ENCODE peak calls at places on chromosome 3, in seven cellular contexts. One of them, this sample, is unnamed.

GRCh38 chr3:65938147-65938546 is 100.6 kb downstream of the MAGI1 start:
- DNase-seq in RPMI7951: no peak
- DNase-seq in GM13977: no peak
- DNase-seq in nephron progenitor cell: no peak
- DNase-seq in GM12865: no peak
- DNase-seq in T-helper 2 cell: no peak
- DNase-seq in ureter: no peak
- DNase-seq in this sample: no peak

GRCh38 chr3:113668015-113668414 is 28.4 kb downstream of the USF3 start:
- DNase-seq in GM13977: no peak
- DNase-seq in GM12865: no peak
- DNase-seq in nephron progenitor cell: peak; percentile 4
- DNase-seq in RPMI7951: peak; percentile 31
- DNase-seq in ureter: no peak
- DNase-seq in T-helper 2 cell: no peak
- DNase-seq in this sample: no peak

GRCh38 chr3:79930196-79930595 is 162.4 kb upstream of the ROBO1 start:
- DNase-seq in ureter: no peak
- DNase-seq in GM12865: no peak
- DNase-seq in GM13977: no peak
- DNase-seq in RPMI7951: no peak
- DNase-seq in nephron progenitor cell: no peak
- DNase-seq in T-helper 2 cell: no peak
- DNase-seq in this sample: no peak

GRCh38 chr3:117439812-117440211 is 730.2 kb downstream of the TUSC7 start:
- DNase-seq in GM12865: no peak
- DNase-seq in T-helper 2 cell: no peak
- DNase-seq in RPMI7951: no peak
- DNase-seq in ureter: no peak
- DNase-seq in nephron progenitor cell: no peak
- DNase-seq in GM13977: no peak
- DNase-seq in this sample: peak; percentile 45

GRCh38 chr3:124248471-124249028 is 256.6 kb upstream of the ROPN1 start:
- DNase-seq in RPMI7951: peak; percentile 84
- DNase-seq in nephron progenitor cell: no peak
- DNase-seq in T-helper 2 cell: no peak
- DNase-seq in ureter: peak; percentile 57
- DNase-seq in GM13977: no peak
- DNase-seq in GM12865: no peak
- DNase-seq in this sample: no peak

GRCh38 chr3:111715911-111716523 is 120.9 kb upstream of the ZBED2 start:
- DNase-seq in RPMI7951: peak; percentile 74
- DNase-seq in T-helper 2 cell: peak; percentile 29
- DNase-seq in ureter: peak; percentile 57
- DNase-seq in GM13977: peak; percentile 23
- DNase-seq in GM12865: peak; percentile 53
- DNase-seq in nephron progenitor cell: peak; percentile 58
- DNase-seq in this sample: peak; percentile 79

GRCh38 chr3:146712826-146713225 is 107.7 kb upstream of the PLSCR5 start:
- DNase-seq in RPMI7951: no peak
- DNase-seq in GM12865: no peak
- DNase-seq in ureter: no peak
- DNase-seq in nephron progenitor cell: no peak
- DNase-seq in GM13977: no peak
- DNase-seq in T-helper 2 cell: no peak
- DNase-seq in this sample: no peak

GRCh38 chr3:107794664-107795443 is 272.1 kb downstream of the BBX start:
- DNase-seq in T-helper 2 cell: no peak
- DNase-seq in nephron progenitor cell: no peak
- DNase-seq in ureter: no peak
- DNase-seq in GM12865: no peak
- DNase-seq in GM13977: no peak
- DNase-seq in RPMI7951: no peak
- DNase-seq in this sample: peak; percentile 62

GRCh38 chr3:121747976-121748375 is 1.6 kb downstream of the GOLGB1 start:
- DNase-seq in RPMI7951: no peak
- DNase-seq in nephron progenitor cell: no peak
- DNase-seq in T-helper 2 cell: no peak
- DNase-seq in ureter: no peak
- DNase-seq in GM13977: no peak
- DNase-seq in GM12865: no peak
- DNase-seq in this sample: no peak

GRCh38 chr3:62587579-62588031 is 214.3 kb upstream of the FEZF2 start:
- DNase-seq in ureter: no peak
- DNase-seq in nephron progenitor cell: no peak
- DNase-seq in GM12865: no peak
- DNase-seq in GM13977: no peak
- DNase-seq in T-helper 2 cell: no peak
- DNase-seq in RPMI7951: peak; percentile 100
- DNase-seq in this sample: no peak

GRCh38 chr3:46926871-46927717 is 49.5 kb downstream of the CCDC12 start:
- DNase-seq in nephron progenitor cell: no peak
- DNase-seq in ureter: no peak
- DNase-seq in GM13977: peak; percentile 86
- DNase-seq in T-helper 2 cell: peak; percentile 53
- DNase-seq in RPMI7951: no peak
- DNase-seq in GM12865: peak; percentile 95
- DNase-seq in this sample: no peak

GRCh38 chr3:127669541-127670228 is 3.1 kb upstream of the ABTB1 start:
- DNase-seq in ureter: peak; percentile 30
- DNase-seq in T-helper 2 cell: no peak
- DNase-seq in GM13977: no peak
- DNase-seq in GM12865: no peak
- DNase-seq in nephron progenitor cell: no peak
- DNase-seq in RPMI7951: no peak
- DNase-seq in this sample: no peak

GRCh38 chr3:194487289-194488006 is 646 bp upstream of the ATP13A3 start:
- DNase-seq in T-helper 2 cell: peak; percentile 58
- DNase-seq in nephron progenitor cell: no peak
- DNase-seq in RPMI7951: no peak
- DNase-seq in GM12865: peak; percentile 80
- DNase-seq in GM13977: peak; percentile 69
- DNase-seq in ureter: peak; percentile 51
- DNase-seq in this sample: no peak

GRCh38 chr3:138314751-138315150 is 14.9 kb downstream of the NME9 start:
- DNase-seq in RPMI7951: no peak
- DNase-seq in T-helper 2 cell: no peak
- DNase-seq in GM12865: no peak
- DNase-seq in nephron progenitor cell: no peak
- DNase-seq in GM13977: no peak
- DNase-seq in ureter: no peak
- DNase-seq in this sample: no peak

GRCh38 chr3:185460719-185461350 is 38.0 kb downstream of the TMEM41A start:
- DNase-seq in T-helper 2 cell: no peak
- DNase-seq in GM12865: peak; percentile 15
- DNase-seq in ureter: no peak
- DNase-seq in RPMI7951: peak; percentile 20
- DNase-seq in GM13977: peak; percentile 14
- DNase-seq in nephron progenitor cell: no peak
- DNase-seq in this sample: peak; percentile 64

GRCh38 chr3:42853739-42854302 is 21.9 kb downstream of the CYP8B1 start:
- DNase-seq in ureter: no peak
- DNase-seq in GM13977: no peak
- DNase-seq in GM12865: no peak
- DNase-seq in T-helper 2 cell: no peak
- DNase-seq in RPMI7951: no peak
- DNase-seq in nephron progenitor cell: no peak
- DNase-seq in this sample: no peak

GRCh38 chr3:148175215-148175614 is 522.5 kb upstream of the AGTR1 start:
- DNase-seq in ureter: no peak
- DNase-seq in RPMI7951: peak; percentile 43
- DNase-seq in T-helper 2 cell: no peak
- DNase-seq in GM13977: no peak
- DNase-seq in nephron progenitor cell: no peak
- DNase-seq in GM12865: no peak
- DNase-seq in this sample: peak; percentile 47

GRCh38 chr3:123790254-123791072 is 93.7 kb downstream of the MYLK start:
- DNase-seq in nephron progenitor cell: no peak
- DNase-seq in T-helper 2 cell: no peak
- DNase-seq in RPMI7951: peak; percentile 69
- DNase-seq in GM13977: no peak
- DNase-seq in GM12865: no peak
- DNase-seq in ureter: no peak
- DNase-seq in this sample: no peak

GRCh38 chr3:54527953-54528352 is 399.9 kb downstream of the LRTM1 start:
- DNase-seq in GM13977: no peak
- DNase-seq in ureter: no peak
- DNase-seq in GM12865: no peak
- DNase-seq in T-helper 2 cell: no peak
- DNase-seq in nephron progenitor cell: no peak
- DNase-seq in RPMI7951: peak; percentile 48
- DNase-seq in this sample: no peak

GRCh38 chr3:27568393-27568792 is 84.2 kb upstream of the SLC4A7 start:
- DNase-seq in nephron progenitor cell: no peak
- DNase-seq in RPMI7951: peak; percentile 92
- DNase-seq in ureter: peak; percentile 57
- DNase-seq in T-helper 2 cell: no peak
- DNase-seq in GM12865: no peak
- DNase-seq in GM13977: no peak
- DNase-seq in this sample: peak; percentile 60

GRCh38 chr3:18812316-18812715 is 336.0 kb upstream of the KCNH8 start:
- DNase-seq in nephron progenitor cell: no peak
- DNase-seq in T-helper 2 cell: no peak
- DNase-seq in GM12865: no peak
- DNase-seq in RPMI7951: peak; percentile 43
- DNase-seq in ureter: no peak
- DNase-seq in GM13977: no peak
- DNase-seq in this sample: no peak

GRCh38 chr3:134054231-134054630 is 24.5 kb upstream of the SLCO2A1 start:
- DNase-seq in T-helper 2 cell: no peak
- DNase-seq in GM13977: no peak
- DNase-seq in nephron progenitor cell: no peak
- DNase-seq in GM12865: no peak
- DNase-seq in RPMI7951: no peak
- DNase-seq in ureter: no peak
- DNase-seq in this sample: no peak

GRCh38 chr3:56988874-56989433 is 71.5 kb upstream of the SPATA12 start:
- DNase-seq in T-helper 2 cell: peak; percentile 58
- DNase-seq in RPMI7951: peak; percentile 71
- DNase-seq in nephron progenitor cell: peak; percentile 83
- DNase-seq in ureter: peak; percentile 89
- DNase-seq in GM12865: peak; percentile 72
- DNase-seq in GM13977: peak; percentile 61
- DNase-seq in this sample: peak; percentile 82

GRCh38 chr3:36701903-36702374 is 62.4 kb downstream of the DCLK3 start:
- DNase-seq in nephron progenitor cell: no peak
- DNase-seq in ureter: no peak
- DNase-seq in T-helper 2 cell: no peak
- DNase-seq in GM12865: no peak
- DNase-seq in GM13977: no peak
- DNase-seq in RPMI7951: peak; percentile 76
- DNase-seq in this sample: peak; percentile 45

GRCh38 chr3:146308222-146308621 is 57.3 kb upstream of the PLSCR4 start:
- DNase-seq in GM12865: no peak
- DNase-seq in T-helper 2 cell: no peak
- DNase-seq in GM13977: no peak
- DNase-seq in RPMI7951: peak; percentile 70
- DNase-seq in nephron progenitor cell: no peak
- DNase-seq in ureter: no peak
- DNase-seq in this sample: no peak

GRCh38 chr3:165855581-165855980 is 18.4 kb upstream of the BCHE start:
- DNase-seq in T-helper 2 cell: no peak
- DNase-seq in RPMI7951: no peak
- DNase-seq in nephron progenitor cell: no peak
- DNase-seq in GM13977: no peak
- DNase-seq in GM12865: no peak
- DNase-seq in ureter: no peak
- DNase-seq in this sample: no peak

GRCh38 chr3:161284989-161285388 is 63.9 kb downstream of the NMD3 start:
- DNase-seq in ureter: no peak
- DNase-seq in GM12865: no peak
- DNase-seq in nephron progenitor cell: no peak
- DNase-seq in T-helper 2 cell: no peak
- DNase-seq in RPMI7951: no peak
- DNase-seq in GM13977: no peak
- DNase-seq in this sample: no peak

GRCh38 chr3:197936819-197937384 is 13.1 kb upstream of the RPL35A start:
- DNase-seq in T-helper 2 cell: no peak
- DNase-seq in ureter: no peak
- DNase-seq in nephron progenitor cell: no peak
- DNase-seq in GM13977: no peak
- DNase-seq in GM12865: no peak
- DNase-seq in RPMI7951: no peak
- DNase-seq in this sample: no peak

GRCh38 chr3:120462409-120462959 is 11.7 kb upstream of the FSTL1 start:
- DNase-seq in nephron progenitor cell: no peak
- DNase-seq in GM12865: no peak
- DNase-seq in GM13977: no peak
- DNase-seq in T-helper 2 cell: no peak
- DNase-seq in ureter: no peak
- DNase-seq in RPMI7951: no peak
- DNase-seq in this sample: no peak

GRCh38 chr3:106473576-106474506 is 605.0 kb upstream of the CBLB start:
- DNase-seq in RPMI7951: no peak
- DNase-seq in nephron progenitor cell: no peak
- DNase-seq in GM12865: no peak
- DNase-seq in ureter: no peak
- DNase-seq in T-helper 2 cell: peak; percentile 10
- DNase-seq in GM13977: no peak
- DNase-seq in this sample: no peak

GRCh38 chr3:128091586-128091985 is 32.0 kb downstream of the RUVBL1 start:
- DNase-seq in GM13977: no peak
- DNase-seq in RPMI7951: peak; percentile 25
- DNase-seq in GM12865: no peak
- DNase-seq in nephron progenitor cell: no peak
- DNase-seq in ureter: no peak
- DNase-seq in T-helper 2 cell: no peak
- DNase-seq in this sample: no peak

GRCh38 chr3:139388077-139388476 is 1.4 kb downstream of the COPB2 start:
- DNase-seq in ureter: no peak
- DNase-seq in nephron progenitor cell: no peak
- DNase-seq in RPMI7951: no peak
- DNase-seq in GM13977: no peak
- DNase-seq in T-helper 2 cell: no peak
- DNase-seq in GM12865: no peak
- DNase-seq in this sample: no peak

GRCh38 chr3:197490098-197490497 is 65.7 kb downstream of the BDH1 start:
- DNase-seq in T-helper 2 cell: no peak
- DNase-seq in ureter: no peak
- DNase-seq in GM13977: no peak
- DNase-seq in nephron progenitor cell: no peak
- DNase-seq in GM12865: no peak
- DNase-seq in RPMI7951: peak; percentile 95
- DNase-seq in this sample: peak; percentile 36

GRCh38 chr3:11134794-11135193 is 19.5 kb upstream of the HRH1 start:
- DNase-seq in GM13977: no peak
- DNase-seq in T-helper 2 cell: no peak
- DNase-seq in nephron progenitor cell: no peak
- DNase-seq in ureter: no peak
- DNase-seq in RPMI7951: peak; percentile 26
- DNase-seq in GM12865: no peak
- DNase-seq in this sample: no peak

GRCh38 chr3:179324270-179324754 is 1.5 kb downstream of the ZNF639 start:
- DNase-seq in RPMI7951: peak; percentile 20
- DNase-seq in T-helper 2 cell: peak; percentile 78
- DNase-seq in nephron progenitor cell: no peak
- DNase-seq in ureter: no peak
- DNase-seq in GM13977: peak; percentile 45
- DNase-seq in GM12865: peak; percentile 55
- DNase-seq in this sample: peak; percentile 13

This sample was measured in SK-MEL-5.